ENCODE peak calls at places on chromosomes 12 and 14, in five cellular contexts. One of them, this sample, is unnamed. For H3K4me1 and H3K36me3, the result is how much of the 10 kb centered on the place peaks cover.

GRCh38 chr14:104447750-104448149 is 131.8 kb upstream of the C14orf180 start:
- DNase-seq in thoracic aorta: no peak
- DNase-seq in IMR-90: no peak
- DNase-seq in cardiac muscle cell: no peak
- DNase-seq in CD8-positive, alpha-beta memory T cell: no peak
- DNase-seq in this sample: no peak

GRCh38 chr14:22471545-22472121 is 117.4 kb downstream of the DAD1 start:
- DNase-seq in thoracic aorta: no peak
- DNase-seq in IMR-90: peak
- DNase-seq in cardiac muscle cell: peak
- DNase-seq in CD8-positive, alpha-beta memory T cell: no peak
- DNase-seq in this sample: peak

GRCh38 chr12:7916936-7917335 is 19.1 kb downstream of the SLC2A3 start:
- DNase-seq in thoracic aorta: no peak
- DNase-seq in IMR-90: no peak
- DNase-seq in cardiac muscle cell: no peak
- DNase-seq in CD8-positive, alpha-beta memory T cell: no peak
- DNase-seq in this sample: no peak

GRCh38 chr14:100237735-100238418 is 1.1 kb upstream of the YY1 start:
- DNase-seq in thoracic aorta: no peak
- DNase-seq in IMR-90: peak
- DNase-seq in cardiac muscle cell: peak
- DNase-seq in CD8-positive, alpha-beta memory T cell: peak
- DNase-seq in this sample: peak

GRCh38 chr14:30243805-30244204 is 315.2 kb upstream of the G2E3 start:
- DNase-seq in thoracic aorta: no peak
- DNase-seq in IMR-90: peak
- DNase-seq in cardiac muscle cell: peak
- DNase-seq in CD8-positive, alpha-beta memory T cell: no peak
- DNase-seq in this sample: no peak

GRCh38 chr12:124652661-124653060 is 85.2 kb upstream of the NCOR2 start:
- DNase-seq in thoracic aorta: no peak
- DNase-seq in IMR-90: no peak
- DNase-seq in cardiac muscle cell: no peak
- DNase-seq in CD8-positive, alpha-beta memory T cell: no peak
- DNase-seq in this sample: no peak

GRCh38 chr12:51349026-51349425 is 2.5 kb upstream of the CELA1 start:
- DNase-seq in thoracic aorta: no peak
- DNase-seq in IMR-90: peak
- DNase-seq in cardiac muscle cell: peak
- DNase-seq in CD8-positive, alpha-beta memory T cell: no peak
- DNase-seq in this sample: no peak

GRCh38 chr12:45737638-45738037 is 8.1 kb downstream of the ARID2 start:
- DNase-seq in thoracic aorta: no peak
- DNase-seq in IMR-90: no peak
- DNase-seq in cardiac muscle cell: no peak
- DNase-seq in CD8-positive, alpha-beta memory T cell: no peak
- DNase-seq in this sample: peak

GRCh38 chr14:98489115-98489514 is 782.9 kb downstream of the BCL11B start:
- DNase-seq in thoracic aorta: no peak
- DNase-seq in IMR-90: no peak
- DNase-seq in cardiac muscle cell: no peak
- DNase-seq in CD8-positive, alpha-beta memory T cell: no peak
- DNase-seq in this sample: no peak

GRCh38 chr12:78977463-78977862 is 112.9 kb downstream of the SYT1 start:
- DNase-seq in thoracic aorta: no peak
- DNase-seq in IMR-90: no peak
- DNase-seq in cardiac muscle cell: no peak
- DNase-seq in CD8-positive, alpha-beta memory T cell: no peak
- DNase-seq in this sample: no peak

GRCh38 chr12:51460519-51460918 is 35.9 kb downstream of the SLC4A8 start:
- DNase-seq in thoracic aorta: no peak
- DNase-seq in IMR-90: peak
- DNase-seq in cardiac muscle cell: no peak
- DNase-seq in CD8-positive, alpha-beta memory T cell: no peak
- DNase-seq in this sample: no peak

GRCh38 chr12:26939192-26939832 is 1.0 kb downstream of the FGFR1OP2 start:
- DNase-seq in thoracic aorta: no peak
- DNase-seq in IMR-90: peak
- DNase-seq in cardiac muscle cell: no peak
- DNase-seq in CD8-positive, alpha-beta memory T cell: peak
- DNase-seq in this sample: no peak

GRCh38 chr12:69345742-69346141 is 2.4 kb upstream of the LYZ start:
- DNase-seq in thoracic aorta: no peak
- DNase-seq in IMR-90: no peak
- DNase-seq in cardiac muscle cell: no peak
- DNase-seq in CD8-positive, alpha-beta memory T cell: no peak
- DNase-seq in this sample: no peak

DNA sequence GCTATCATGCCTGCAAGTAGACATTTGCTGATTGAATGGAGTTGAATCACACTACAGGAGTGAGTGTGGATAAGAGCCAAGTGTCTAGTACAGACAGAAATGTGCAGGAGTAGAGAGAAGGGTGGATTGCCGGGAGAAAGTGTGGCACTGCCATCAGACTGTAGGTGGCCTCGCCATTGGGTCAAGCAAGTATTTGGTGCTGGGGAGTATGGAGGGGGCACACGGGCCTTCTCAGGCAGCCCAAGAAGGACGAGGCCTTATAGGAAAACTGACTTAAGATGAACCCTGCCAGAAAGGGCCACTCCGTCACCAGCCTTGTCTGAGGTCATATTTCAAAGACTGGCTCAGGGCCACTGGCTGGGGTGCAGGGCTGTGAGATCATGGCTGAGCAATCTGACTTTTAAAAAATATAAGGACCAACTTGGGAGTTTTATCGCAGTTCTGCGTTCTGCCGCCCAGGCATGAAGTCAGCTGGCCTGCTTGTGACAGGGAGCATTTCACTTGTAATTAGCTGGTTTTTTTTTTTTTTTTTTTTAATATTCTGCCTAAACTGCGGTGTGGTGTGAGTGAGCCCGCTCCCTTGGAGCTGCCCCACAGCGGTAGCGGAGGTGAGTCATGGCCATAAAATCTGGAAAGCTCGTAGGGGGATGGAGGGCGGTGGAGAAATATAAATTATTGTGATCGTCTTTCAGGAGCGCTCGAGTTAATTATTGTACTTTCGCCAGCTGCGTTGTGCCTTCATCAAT is 231.7 kb downstream of the C12orf75 start:
- DNase-seq in thoracic aorta: peak
- DNase-seq in IMR-90: peak
- DNase-seq in cardiac muscle cell: peak
- DNase-seq in CD8-positive, alpha-beta memory T cell: no peak
- DNase-seq in this sample: peak
- H3K27ac ChIP-seq in thoracic aorta: peak
- H3K27ac ChIP-seq in IMR-90: peak
- H3K27ac ChIP-seq in cardiac muscle cell: no peak
- H3K27ac ChIP-seq in CD8-positive, alpha-beta memory T cell: no peak
- H3K27ac ChIP-seq in this sample: peak

GRCh38 chr12:108635201-108635996 is 1.7 kb upstream of the SELPLG start:
- DNase-seq in thoracic aorta: no peak
- DNase-seq in IMR-90: peak
- DNase-seq in cardiac muscle cell: no peak
- DNase-seq in CD8-positive, alpha-beta memory T cell: peak
- DNase-seq in this sample: no peak

GRCh38 chr12:108634225-108634795 is 616 bp upstream of the SELPLG start:
- DNase-seq in thoracic aorta: no peak
- DNase-seq in IMR-90: no peak
- DNase-seq in cardiac muscle cell: no peak
- DNase-seq in CD8-positive, alpha-beta memory T cell: peak
- DNase-seq in this sample: peak

GRCh38 chr12:108633081-108633533 is 587 bp downstream of the SELPLG start:
- DNase-seq in thoracic aorta: no peak
- DNase-seq in IMR-90: no peak
- DNase-seq in cardiac muscle cell: no peak
- DNase-seq in CD8-positive, alpha-beta memory T cell: no peak
- DNase-seq in this sample: no peak

GRCh38 chr12:108635997-108636808 is 2.5 kb upstream of the SELPLG start:
- DNase-seq in thoracic aorta: no peak
- DNase-seq in IMR-90: no peak
- DNase-seq in cardiac muscle cell: no peak
- DNase-seq in CD8-positive, alpha-beta memory T cell: peak
- DNase-seq in this sample: no peak

GRCh38 chr12:108633534-108634224 is at the start of gene SELPLG:
- DNase-seq in thoracic aorta: no peak
- DNase-seq in IMR-90: no peak
- DNase-seq in cardiac muscle cell: no peak
- DNase-seq in CD8-positive, alpha-beta memory T cell: peak
- DNase-seq in this sample: peak
- H3K4me1 ChIP-seq in thoracic aorta: under half
- H3K4me1 ChIP-seq in IMR-90: under half
- H3K4me1 ChIP-seq in cardiac muscle cell: under half
- H3K4me1 ChIP-seq in CD8-positive, alpha-beta memory T cell: half or more
- H3K4me1 ChIP-seq in this sample: half or more

DNA sequence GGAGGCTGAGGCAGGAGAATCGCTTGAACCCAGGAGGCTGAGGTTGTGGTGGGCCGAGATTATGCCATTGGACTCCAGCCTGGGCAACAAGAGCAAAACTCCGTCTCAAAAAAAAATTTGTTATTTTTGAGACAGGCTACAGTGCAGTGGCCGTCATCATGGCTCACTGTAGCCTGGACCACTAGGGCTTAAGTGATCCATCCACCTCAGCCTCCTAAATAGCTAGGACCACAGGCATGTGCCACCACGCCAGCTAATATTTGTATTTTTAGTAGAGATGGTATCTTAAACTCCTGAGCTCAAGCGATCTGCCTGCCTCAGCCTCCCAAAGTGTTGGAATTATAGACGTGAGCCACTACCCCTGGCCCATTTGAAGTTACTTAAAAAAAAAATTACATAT is 966 bp upstream of the PCBP2 start:
- DNase-seq in thoracic aorta: no peak
- DNase-seq in IMR-90: no peak
- DNase-seq in cardiac muscle cell: no peak
- DNase-seq in CD8-positive, alpha-beta memory T cell: no peak
- DNase-seq in this sample: no peak
- H3K36me3 ChIP-seq in thoracic aorta: under half
- H3K36me3 ChIP-seq in IMR-90: under half
- H3K36me3 ChIP-seq in cardiac muscle cell: under half
- H3K36me3 ChIP-seq in CD8-positive, alpha-beta memory T cell: under half
- H3K36me3 ChIP-seq in this sample: under half

GRCh38 chr14:94056579-94057308 is 24.3 kb downstream of the DDX24 start:
- DNase-seq in thoracic aorta: no peak
- DNase-seq in IMR-90: no peak
- DNase-seq in cardiac muscle cell: peak
- DNase-seq in CD8-positive, alpha-beta memory T cell: peak
- DNase-seq in this sample: no peak
- H3K27ac ChIP-seq in thoracic aorta: no peak
- H3K27ac ChIP-seq in IMR-90: no peak
- H3K27ac ChIP-seq in cardiac muscle cell: no peak
- H3K27ac ChIP-seq in CD8-positive, alpha-beta memory T cell: no peak
- H3K27ac ChIP-seq in this sample: no peak

DNA sequence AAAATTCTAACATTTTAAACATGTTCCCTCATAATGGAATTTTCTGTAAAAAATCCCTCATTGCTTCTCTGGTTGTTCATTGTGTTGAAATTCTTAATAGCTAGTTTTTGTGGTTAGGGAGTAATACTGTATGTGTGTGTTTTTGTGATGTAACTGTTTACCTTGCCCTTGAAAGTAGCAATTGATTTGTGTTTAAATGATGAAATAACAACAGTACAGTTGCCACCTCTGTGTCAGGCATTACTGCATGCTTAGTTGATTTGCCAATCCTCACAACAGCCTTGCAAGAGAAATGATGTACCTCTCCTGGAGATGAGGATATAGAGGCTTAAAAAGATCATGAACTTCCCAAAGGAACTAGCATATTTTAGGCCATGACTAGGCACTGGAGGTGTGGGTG is 94.9 kb downstream of the DAAM1 start:
- DNase-seq in thoracic aorta: no peak
- DNase-seq in IMR-90: peak
- DNase-seq in cardiac muscle cell: peak
- DNase-seq in CD8-positive, alpha-beta memory T cell: no peak
- DNase-seq in this sample: no peak
- H3K4me1 ChIP-seq in thoracic aorta: under half
- H3K4me1 ChIP-seq in IMR-90: under half
- H3K4me1 ChIP-seq in cardiac muscle cell: under half
- H3K4me1 ChIP-seq in CD8-positive, alpha-beta memory T cell: under half
- H3K4me1 ChIP-seq in this sample: under half